ENCODE peak calls at places on chromosomes 3 and 15, in nine cellular contexts. V is HCT116; S is stimulated activated naive CD4-positive, alpha-beta T cell; K is T-helper 1 cell; A is NCI-H1417; I is SW 1271; F is AG08396; C is T-cell; E is amygdala. M is an unnamed sample.

GRCh38 chr3:38916706-38917105 is 100.7 kb upstream of the SCN10A start:
- DNase-seq in V (no peak), S (no peak), K (no peak), A (no peak), I (no peak), F (peak), C (no peak), E (no peak), M (peak)

GRCh38 chr3:114929971-114930732 is 216.9 kb downstream of the ZBTB20 start:
- DNase-seq in V (no peak), S (no peak), K (no peak), A (no peak), I (no peak), F (no peak), C (no peak), E (no peak), M (no peak)

GRCh38 chr3:150341893-150342292 is 66.2 kb upstream of the TSC22D2 start:
- DNase-seq in V (no peak), S (no peak), K (no peak), A (no peak), I (no peak), F (no peak), C (no peak), E (no peak), M (no peak)

GRCh38 chr15:42091753-42092665 is 2.4 kb downstream of the PLA2G4D start:
- DNase-seq in V (peak), S (no peak), K (no peak), A (no peak), I (no peak), F (no peak), C (no peak), E (no peak), M (no peak)

GRCh38 chr15:42056934-42057743 is 36.3 kb upstream of the PLA2G4E start:
- DNase-seq in V (peak), S (no peak), K (peak), A (peak), I (peak), F (peak), C (peak), E (peak), M (peak)

GRCh38 chr3:111729087-111729846 is 129.8 kb upstream of the PHLDB2 start:
- DNase-seq in V (no peak), S (no peak), K (no peak), A (no peak), I (no peak), F (peak), C (no peak), E (no peak), M (no peak)

GRCh38 chr15:27846722-27847420 is 252.2 kb downstream of the OCA2 start:
- DNase-seq in V (no peak), S (no peak), K (no peak), A (no peak), I (no peak), F (no peak), C (no peak), E (no peak), M (no peak)

GRCh38 chr15:64356443-64357040 is 569 bp upstream of the CSNK1G1 start:
- DNase-seq in V (peak), S (no peak), K (no peak), A (no peak), I (peak), F (peak), C (no peak), E (no peak), M (no peak)

GRCh38 chr3:14128724-14129123 is 3.9 kb downstream of the TMEM43 start:
- DNase-seq in V (no peak), S (no peak), K (no peak), A (no peak), I (no peak), F (no peak), C (no peak), E (no peak), M (no peak)

GRCh38 chr3:64627471-64628321 is 60.1 kb downstream of the ADAMTS9 start:
- DNase-seq in V (no peak), S (no peak), K (no peak), A (no peak), I (no peak), F (no peak), C (no peak), E (no peak), M (no peak)

GRCh38 chr3:171620825-171621434 is 160.7 kb upstream of the TNIK start:
- DNase-seq in V (peak), S (no peak), K (no peak), A (no peak), I (no peak), F (no peak), C (no peak), E (no peak), M (peak)

GRCh38 chr3:55698826-55699225 is 211.7 kb upstream of the WNT5A start:
- DNase-seq in V (no peak), S (no peak), K (no peak), A (no peak), I (no peak), F (no peak), C (no peak), E (no peak), M (no peak)

GRCh38 chr15:31476866-31477265 is 150.2 kb downstream of the KLF13 start:
- DNase-seq in V (no peak), S (no peak), K (no peak), A (no peak), I (no peak), F (no peak), C (no peak), E (no peak), M (no peak)

GRCh38 chr3:35778201-35778600 is 138.9 kb downstream of the ARPP21 start:
- DNase-seq in V (no peak), S (no peak), K (no peak), A (no peak), I (no peak), F (no peak), C (no peak), E (no peak), M (no peak)

GRCh38 chr3:13020159-13020558 is 53.1 kb downstream of the IQSEC1 start:
- DNase-seq in V (no peak), S (no peak), K (no peak), A (no peak), I (no peak), F (no peak), C (no peak), E (no peak), M (no peak)

GRCh38 chr3:134682196-134682880 is 31.5 kb upstream of the KY start:
- DNase-seq in V (no peak), S (no peak), K (no peak), A (no peak), I (no peak), F (no peak), C (no peak), E (no peak), M (no peak)

GRCh38 chr3:30760040-30760439 is 134.4 kb downstream of the GADL1 start:
- DNase-seq in V (no peak), S (no peak), K (no peak), A (no peak), I (no peak), F (no peak), C (no peak), E (no peak), M (no peak)

M was measured in HS-5.